ENCODE peak calls at places on chromosomes 6 and 20, in ten cellular contexts. H, L, U, X, V, O, K, C, N and G are unnamed samples.

GRCh38 chr6:139161169-139161568 is 26.3 kb downstream of the HECA start:
- DNase-seq in H (no peak), L (no peak), U (no peak), X (peak), V (peak), O (peak), K (peak), C (no peak), N (no peak), G (no peak)

GRCh38 chr6:147177286-147177685 is 26.9 kb upstream of the STXBP5 start:
- DNase-seq in H (no peak), L (no peak), U (no peak), X (no peak), V (peak), O (peak), K (no peak), C (no peak), N (no peak), G (no peak)

GRCh38 chr6:62286470-62286843 is 432 bp upstream of the KHDRBS2 start:
- DNase-seq in H (no peak), L (no peak), U (no peak), X (no peak), V (no peak), O (no peak), K (no peak), C (no peak), N (no peak), G (no peak)

GRCh38 chr20:63027425-63028389 is 20.9 kb upstream of the BHLHE23 start:
- DNase-seq in H (no peak), L (no peak), U (no peak), X (peak), V (no peak), O (no peak), K (no peak), C (peak), N (no peak), G (peak)

GRCh38 chr6:168277274-168277669 is 42.3 kb downstream of the DACT2 start:
- DNase-seq in H (peak), L (no peak), U (no peak), X (no peak), V (no peak), O (no peak), K (no peak), C (peak), N (no peak), G (no peak)

GRCh38 chr6:138222901-138223546 is 4.7 kb upstream of the PBOV1 start:
- DNase-seq in H (no peak), L (no peak), U (no peak), X (no peak), V (no peak), O (peak), K (peak), C (no peak), N (no peak), G (no peak)

GRCh38 chr6:10033223-10033829 is 381.5 kb downstream of the TFAP2A start:
- DNase-seq in H (no peak), L (no peak), U (no peak), X (no peak), V (no peak), O (no peak), K (peak), C (no peak), N (no peak), G (no peak)

GRCh38 chr6:132404736-132405135 is 3.5 kb upstream of the MOXD1 start:
- DNase-seq in H (no peak), L (no peak), U (no peak), X (no peak), V (peak), O (no peak), K (no peak), C (no peak), N (no peak), G (no peak)

GRCh38 chr6:34131326-34132081 is 14.4 kb downstream of the GRM4 start:
- DNase-seq in H (no peak), L (no peak), U (no peak), X (no peak), V (no peak), O (no peak), K (no peak), C (no peak), N (no peak), G (no peak)

GRCh38 chr6:33082702-33083101 is 6.9 kb downstream of the HLA-DPB1 start:
- DNase-seq in H (no peak), L (no peak), U (no peak), X (peak), V (peak), O (peak), K (peak), C (no peak), N (no peak), G (peak)

GRCh38 chr6:19812512-19813119 is 24.6 kb upstream of the ID4 start:
- DNase-seq in H (no peak), L (no peak), U (no peak), X (peak), V (peak), O (peak), K (peak), C (no peak), N (no peak), G (no peak)

GRCh38 chr6:139323511-139324445 is 32.0 kb upstream of the TXLNB start:
- DNase-seq in H (peak), L (peak), U (peak), X (peak), V (peak), O (no peak), K (peak), C (peak), N (peak), G (peak)

GRCh38 chr6:10140824-10141223 is 274.1 kb downstream of the TFAP2A start:
- DNase-seq in H (no peak), L (no peak), U (no peak), X (no peak), V (peak), O (no peak), K (no peak), C (no peak), N (no peak), G (no peak)

GRCh38 chr6:133741375-133741861 is 147.5 kb upstream of the TCF21 start:
- DNase-seq in H (no peak), L (no peak), U (no peak), X (no peak), V (peak), O (peak), K (no peak), C (no peak), N (no peak), G (no peak)

GRCh38 chr6:142885182-142885867 is 59.7 kb downstream of the HIVEP2 start:
- DNase-seq in H (no peak), L (no peak), U (peak), X (peak), V (peak), O (peak), K (peak), C (no peak), N (peak), G (peak)

GRCh38 chr6:46320505-46320904 is 149.7 kb upstream of the ENPP5 start:
- DNase-seq in H (no peak), L (no peak), U (no peak), X (no peak), V (peak), O (peak), K (no peak), C (no peak), N (no peak), G (no peak)

GRCh38 chr6:34424200-34425131 is 1.4 kb downstream of the RPS10 start:
- DNase-seq in H (no peak), L (no peak), U (no peak), X (no peak), V (no peak), O (no peak), K (no peak), C (no peak), N (no peak), G (no peak)

GRCh38 chr6:25027221-25027916 is 91.6 kb upstream of the RIPOR2 start:
- DNase-seq in H (no peak), L (no peak), U (no peak), X (peak), V (no peak), O (no peak), K (no peak), C (peak), N (no peak), G (peak)

GRCh38 chr6:109050012-109050411 is 44.6 kb downstream of the SESN1 start:
- DNase-seq in H (no peak), L (no peak), U (no peak), X (no peak), V (no peak), O (no peak), K (peak), C (no peak), N (no peak), G (no peak)

GRCh38 chr6:4671587-4672115 is 104.6 kb upstream of the CDYL start:
- DNase-seq in H (no peak), L (no peak), U (no peak), X (no peak), V (no peak), O (no peak), K (no peak), C (no peak), N (no peak), G (no peak)

GRCh38 chr6:11277275-11278206 is 45.1 kb upstream of the NEDD9 start:
- DNase-seq in H (no peak), L (no peak), U (no peak), X (peak), V (peak), O (peak), K (peak), C (no peak), N (peak), G (peak)

GRCh38 chr6:79005024-79005423 is 73.0 kb downstream of the PHIP start:
- DNase-seq in H (no peak), L (no peak), U (no peak), X (no peak), V (peak), O (peak), K (no peak), C (no peak), N (no peak), G (no peak)

GRCh38 chr20:44614525-44614924 is 32.1 kb downstream of the PKIG start:
- DNase-seq in H (peak), L (no peak), U (peak), X (no peak), V (no peak), O (no peak), K (no peak), C (peak), N (no peak), G (no peak)

GRCh38 chr20:31718952-31719643 is 3.6 kb downstream of the BCL2L1 start:
- DNase-seq in H (peak), L (no peak), U (no peak), X (no peak), V (no peak), O (no peak), K (no peak), C (no peak), N (no peak), G (no peak)

GRCh38 chr20:9241721-9242427 is 173.0 kb downstream of the PLCB4 start:
- DNase-seq in H (no peak), L (no peak), U (no peak), X (no peak), V (peak), O (no peak), K (no peak), C (no peak), N (no peak), G (no peak)

GRCh38 chr6:110738899-110739365 is 76.3 kb downstream of the CDK19 start:
- DNase-seq in H (no peak), L (no peak), U (no peak), X (no peak), V (no peak), O (no peak), K (peak), C (no peak), N (no peak), G (no peak)

GRCh38 chr6:149935668-149936067 is 6.1 kb upstream of the ULBP2 start:
- DNase-seq in H (no peak), L (no peak), U (no peak), X (no peak), V (no peak), O (no peak), K (no peak), C (no peak), N (no peak), G (no peak)

GRCh38 chr6:138815797-138816528 is 20.1 kb downstream of the ECT2L start:
- DNase-seq in H (no peak), L (no peak), U (no peak), X (peak), V (peak), O (peak), K (peak), C (no peak), N (no peak), G (peak)

GRCh38 chr6:153108320-153108719 is 22.8 kb downstream of the RGS17 start:
- DNase-seq in H (no peak), L (no peak), U (no peak), X (no peak), V (peak), O (peak), K (no peak), C (no peak), N (no peak), G (no peak)
- TF ChIP-seq CTCF in H (peak), L (peak), U (no peak), X (no peak), V (peak), O (peak), K (peak), C (no peak), N (no peak), G (peak)

GRCh38 chr6:36546958-36547645 is at the start of gene STK38:
- DNase-seq in H (peak), L (peak), U (peak), X (peak), V (peak), O (peak), K (peak), C (peak), N (peak), G (peak)
- TF ChIP-seq CTCF in H (peak), L (no peak), U (no peak), X (peak), V (no peak), O (peak), K (peak), C (no peak), N (no peak), G (peak)

DNA sequence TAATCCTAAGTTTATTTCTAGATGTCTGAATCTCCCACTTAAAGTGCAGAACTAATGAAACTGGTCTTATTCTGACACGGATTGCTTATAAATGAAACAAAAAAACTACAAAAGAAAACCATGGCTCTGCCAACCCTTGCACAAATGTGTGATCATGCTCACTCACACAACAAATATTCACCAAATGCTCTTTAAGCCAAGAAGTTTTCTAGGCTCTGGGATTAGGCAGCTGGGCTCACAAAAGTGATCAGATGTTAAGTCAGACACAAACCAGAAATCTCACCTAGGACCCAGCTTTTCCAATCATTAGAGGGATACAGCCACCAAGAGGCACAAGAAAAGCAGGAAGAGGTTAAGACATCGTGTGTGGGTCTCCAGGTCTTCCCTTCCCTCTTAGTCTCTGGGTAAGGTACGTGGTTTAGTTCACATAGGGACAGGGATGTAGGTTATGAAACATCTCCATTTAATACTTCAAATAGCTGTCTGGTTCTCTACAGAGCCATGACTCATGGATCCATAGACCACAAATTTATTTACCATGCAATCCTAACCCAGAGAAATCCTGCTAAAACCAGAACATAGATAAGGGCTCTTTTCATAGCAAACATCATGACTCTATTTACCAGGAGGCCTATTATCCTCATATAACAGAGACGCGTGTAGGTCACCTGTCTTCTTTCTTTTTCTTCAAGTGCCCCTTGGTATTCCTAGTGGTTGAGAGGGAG is 165.2 kb downstream of the WDR27 start:
- DNase-seq in H (no peak), L (no peak), U (no peak), X (no peak), V (peak), O (peak), K (peak), C (no peak), N (no peak), G (no peak)
- TF ChIP-seq CTCF in H (no peak), L (no peak), U (no peak), X (no peak), V (no peak), O (no peak), K (no peak), C (no peak), N (no peak), G (no peak)

GRCh38 chr20:32789896-32790750 is 27.9 kb downstream of the DNMT3B start:
- DNase-seq in H (peak), L (peak), U (peak), X (peak), V (peak), O (peak), K (peak), C (peak), N (peak), G (peak)

GRCh38 chr20:32796383-32797159 is 23.2 kb upstream of the MAPRE1 start:
- DNase-seq in H (no peak), L (no peak), U (no peak), X (no peak), V (no peak), O (no peak), K (no peak), C (no peak), N (no peak), G (no peak)

GRCh38 chr20:32790751-32791057 is 28.5 kb downstream of the DNMT3B start:
- DNase-seq in H (no peak), L (no peak), U (no peak), X (no peak), V (no peak), O (no peak), K (no peak), C (no peak), N (no peak), G (no peak)

GRCh38 chr20:32792316-32792715 is 27.4 kb upstream of the MAPRE1 start:
- DNase-seq in H (no peak), L (no peak), U (no peak), X (peak), V (no peak), O (no peak), K (peak), C (no peak), N (no peak), G (peak)

DNA sequence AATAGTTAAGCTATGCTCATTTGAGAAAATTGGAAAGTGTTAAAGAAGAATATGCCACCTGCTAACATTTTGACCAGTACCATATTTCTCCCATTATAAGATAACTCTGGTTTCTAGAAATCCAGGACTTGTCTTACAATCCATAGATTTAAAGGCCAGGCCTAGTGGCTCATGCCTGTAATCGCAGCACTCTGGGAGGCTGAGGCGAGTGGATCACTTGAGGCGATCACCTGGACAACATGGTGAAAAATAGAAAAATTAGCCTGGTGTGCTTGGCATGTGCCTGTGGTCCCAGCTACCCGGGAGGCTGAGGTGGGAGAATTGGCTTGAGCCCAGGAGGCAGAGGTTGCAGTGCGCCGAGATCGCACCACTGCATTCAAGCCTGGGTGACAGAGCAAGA is 26.7 kb upstream of the MAPRE1 start:
- DNase-seq in H (no peak), L (no peak), U (no peak), X (no peak), V (no peak), O (no peak), K (no peak), C (no peak), N (no peak), G (no peak)
- TF ChIP-seq CTCF in H (no peak), L (no peak), U (no peak), X (no peak), V (no peak), O (no peak), K (no peak), C (no peak), N (no peak), G (no peak)

GRCh38 chr20:58599966-58600365 is 51.1 kb upstream of the STX16 start:
- DNase-seq in H (no peak), L (no peak), U (no peak), X (no peak), V (no peak), O (no peak), K (no peak), C (peak), N (no peak), G (no peak)
- TF ChIP-seq CTCF in H (no peak), L (no peak), U (no peak), X (no peak), V (no peak), O (no peak), K (no peak), C (no peak), N (no peak), G (no peak)

GRCh38 chr6:12886961-12887775 is 170.6 kb downstream of the PHACTR1 start:
- DNase-seq in H (no peak), L (no peak), U (no peak), X (no peak), V (no peak), O (no peak), K (no peak), C (no peak), N (no peak), G (no peak)

GRCh38 chr6:12891595-12891994 is 175.0 kb downstream of the PHACTR1 start:
- DNase-seq in H (no peak), L (no peak), U (no peak), X (no peak), V (no peak), O (no peak), K (no peak), C (no peak), N (no peak), G (no peak)

GRCh38 chr6:12884983-12885382 is 168.4 kb downstream of the PHACTR1 start:
- DNase-seq in H (no peak), L (no peak), U (no peak), X (no peak), V (no peak), O (no peak), K (no peak), C (no peak), N (no peak), G (no peak)

GRCh38 chr6:12892201-12892600 is 175.6 kb downstream of the PHACTR1 start:
- DNase-seq in H (no peak), L (no peak), U (no peak), X (no peak), V (no peak), O (no peak), K (no peak), C (no peak), N (no peak), G (no peak)

DNA sequence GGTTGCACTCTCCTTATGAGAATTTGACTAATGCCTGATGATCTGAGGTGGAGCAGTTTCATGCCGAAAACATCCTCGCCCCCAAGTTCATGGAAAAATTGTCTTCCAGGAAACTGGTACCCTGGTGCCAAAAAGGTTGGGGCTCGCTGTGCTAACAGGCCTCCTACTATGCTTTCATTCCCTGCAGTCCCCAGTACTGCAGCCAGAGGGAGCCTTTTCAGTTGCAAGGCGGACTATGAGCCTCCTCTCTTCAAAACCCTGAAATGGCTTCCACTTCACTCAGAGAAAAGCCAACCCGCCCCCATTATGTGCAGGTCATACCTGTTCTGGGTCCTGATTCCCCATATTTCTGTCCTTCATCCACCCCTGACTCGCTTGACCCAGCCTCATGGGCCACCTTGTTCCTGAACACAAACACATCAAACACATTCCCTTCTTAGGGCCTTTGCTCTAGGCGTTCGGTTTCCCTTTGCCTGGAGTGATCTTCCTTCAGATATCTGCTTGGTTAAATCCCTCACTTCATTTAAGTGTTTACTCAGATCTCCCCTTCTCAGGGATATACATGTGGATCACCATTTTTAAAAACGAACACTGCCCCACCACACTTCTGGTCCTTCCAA is 173.7 kb downstream of the PHACTR1 start:
- DNase-seq in H (no peak), L (no peak), U (no peak), X (peak), V (peak), O (no peak), K (peak), C (no peak), N (no peak), G (no peak)
- TF ChIP-seq CTCF in H (no peak), L (peak), U (no peak), X (peak), V (peak), O (peak), K (peak), C (peak), N (no peak), G (peak)